ENCODE peak calls at places on chromosomes 11 and 22, in nine cellular contexts. X is posterior cingulate gyrus; F is fibroblast of lung; Z is NCI-H510A treated with DMSO at 0.1 percent for 48 hours; J is activated CD8-positive, alpha-beta memory T cell treated with anti-CD3 and anti-CD28 coated beads for 48 hours; C is hepatic stellate cell; T is stimulated activated CD8-positive, alpha-beta memory T cell treated with anti-CD3 and anti-CD28 coated beads, Interleukin-12 subunit alpha, Interleukin-12 subunit beta, amount 100 ng/mL, for 1 hour; U is uterus; K is CD4-positive, alpha-beta memory T cell. E is an unnamed sample.

GRCh38 chr11:102138677-102139076 is 28.4 kb downstream of the YAP1 start:
- DNase-seq in X (no peak), F (peak), Z (no peak), J (no peak), C (peak), T (no peak), U (no peak), K (no peak), E (no peak)

GRCh38 chr11:31974737-31975136 is 116.1 kb upstream of the RCN1 start:
- DNase-seq in X (no peak), F (peak), Z (no peak), J (no peak), C (no peak), T (no peak), U (no peak), K (no peak), E (no peak)

GRCh38 chr11:128643661-128644060 is 50.2 kb upstream of the FLI1 start:
- DNase-seq in X (no peak), F (no peak), Z (peak), J (no peak), C (no peak), T (no peak), U (no peak), K (no peak), E (no peak)

GRCh38 chr11:5280582-5281102 is 10.9 kb upstream of the HBE1 start:
- DNase-seq in X (no peak), F (peak), Z (peak), J (peak), C (peak), T (no peak), U (peak), K (no peak), E (peak)

GRCh38 chr11:47373876-47374820 is 4.2 kb downstream of the SPI1 start:
- DNase-seq in X (peak), F (peak), Z (no peak), J (peak), C (peak), T (peak), U (peak), K (peak), E (peak)

GRCh38 chr11:62832346-62833234 is at the start of gene TEX54:
- DNase-seq in X (no peak), F (no peak), Z (no peak), J (no peak), C (peak), T (no peak), U (peak), K (no peak), E (no peak)

GRCh38 chr11:20000393-20001134 is 159.7 kb downstream of the DBX1 start:
- DNase-seq in X (peak), F (no peak), Z (peak), J (no peak), C (no peak), T (no peak), U (no peak), K (no peak), E (no peak)

GRCh38 chr11:122207921-122208764 is 92.1 kb upstream of the BLID start:
- DNase-seq in X (no peak), F (peak), Z (no peak), J (no peak), C (peak), T (no peak), U (no peak), K (no peak), E (no peak)

GRCh38 chr22:38137876-38138687 is 27.6 kb upstream of the BAIAP2L2 start:
- DNase-seq in X (peak), F (no peak), Z (no peak), J (no peak), C (no peak), T (no peak), U (no peak), K (no peak), E (no peak)

GRCh38 chr11:122663764-122664163 is 8.2 kb downstream of the UBASH3B start:
- DNase-seq in X (no peak), F (no peak), Z (no peak), J (no peak), C (no peak), T (no peak), U (no peak), K (no peak), E (no peak)

GRCh38 chr22:19149047-19149883 is 827 bp downstream of the GSC2 start:
- DNase-seq in X (no peak), F (no peak), Z (no peak), J (no peak), C (no peak), T (no peak), U (no peak), K (no peak), E (no peak)

GRCh38 chr11:119892311-119892808 is 163.4 kb upstream of the NECTIN1 start:
- DNase-seq in X (peak), F (no peak), Z (no peak), J (no peak), C (no peak), T (no peak), U (no peak), K (no peak), E (no peak)

GRCh38 chr11:36365937-36366336 is 69.8 kb downstream of the PRR5L start:
- DNase-seq in X (no peak), F (no peak), Z (no peak), J (no peak), C (no peak), T (no peak), U (no peak), K (no peak), E (no peak)

GRCh38 chr11:104385884-104386283 is 221.9 kb upstream of the PDGFD start:
- DNase-seq in X (no peak), F (no peak), Z (no peak), J (no peak), C (no peak), T (no peak), U (no peak), K (no peak), E (no peak)

GRCh38 chr11:64074239-64074638 is 38.5 kb downstream of the FLRT1 start:
- DNase-seq in X (no peak), F (peak), Z (no peak), J (no peak), C (no peak), T (no peak), U (no peak), K (peak), E (no peak)

GRCh38 chr11:26088391-26088790 is 243.5 kb upstream of the ANO3 start:
- DNase-seq in X (no peak), F (peak), Z (no peak), J (no peak), C (no peak), T (no peak), U (no peak), K (no peak), E (no peak)

GRCh38 chr22:26494506-26494905 is 10.8 kb downstream of the SRRD start:
- DNase-seq in X (no peak), F (no peak), Z (no peak), J (no peak), C (no peak), T (no peak), U (no peak), K (no peak), E (no peak)

GRCh38 chr22:22979121-22979724 is 91.1 kb upstream of the GNAZ start:
- DNase-seq in X (no peak), F (no peak), Z (no peak), J (no peak), C (no peak), T (no peak), U (no peak), K (no peak), E (no peak)

GRCh38 chr11:130652671-130653335 is 204.4 kb downstream of the ADAMTS15 start:
- DNase-seq in X (no peak), F (peak), Z (no peak), J (no peak), C (no peak), T (no peak), U (peak), K (no peak), E (peak)

GRCh38 chr11:9535189-9535781 is 38.2 kb upstream of the WEE1 start:
- DNase-seq in X (peak), F (peak), Z (peak), J (peak), C (peak), T (peak), U (peak), K (peak), E (peak)

E was measured in tibial nerve.